ENCODE peak calls at places on chromosomes 13 and 19, in six cellular contexts. S, Q, R, O, K and L are unnamed samples.

GRCh38 chr19:38478273-38478971 is 44.9 kb downstream of the RYR1 start:
- DNase-seq in O (peak; percentile 26), R (no peak), S (no peak), Q (no peak), K (no peak), L (no peak)

GRCh38 chr13:64551755-64552154 is 2678.4 kb downstream of the PCDH9 start:
- DNase-seq in O (no peak), Q (no peak), R (no peak), S (no peak), K (peak; percentile 57), L (no peak)

GRCh38 chr19:40588926-40589569 is 12.1 kb upstream of the LTBP4 start:
- DNase-seq in Q (no peak), O (no peak), R (no peak), K (no peak), S (no peak), L (no peak)

GRCh38 chr13:60647547-60647946 is 250.5 kb downstream of the TDRD3 start:
- DNase-seq in O (no peak), S (no peak), K (no peak), R (no peak), Q (no peak), L (no peak)

GRCh38 chr13:23969672-23970071 is 72.4 kb upstream of the C1QTNF9B start:
- DNase-seq in O (no peak), R (no peak), Q (no peak), S (no peak), K (no peak), L (no peak)

GRCh38 chr13:74555291-74556001 is 421.2 kb upstream of the KLF12 start:
- DNase-seq in S (no peak), K (no peak), O (no peak), Q (no peak), R (no peak), L (no peak)

GRCh38 chr19:51010066-51010795 is 8.8 kb upstream of the KLK8 start:
- DNase-seq in O (no peak), S (no peak), Q (no peak), K (no peak), R (no peak), L (no peak)

GRCh38 chr19:9461938-9462337 is 26.6 kb upstream of the ZNF266 start:
- DNase-seq in K (no peak), S (no peak), R (no peak), Q (no peak), O (no peak), L (no peak)

GRCh38 chr13:47215741-47216140 is 318.9 kb upstream of the HTR2A start:
- DNase-seq in K (peak; percentile 68), Q (no peak), O (no peak), R (no peak), S (no peak), L (no peak)

GRCh38 chr19:38134538-38135149 is 89.4 kb downstream of the DPF1 start:
- DNase-seq in S (no peak), Q (no peak), K (no peak), O (peak; percentile 57), R (no peak), L (no peak)

GRCh38 chr13:27953671-27954405 is 15.3 kb downstream of the CDX2 start:
- DNase-seq in S (peak; percentile 87), R (peak; percentile 47), Q (peak; percentile 48), O (peak; percentile 86), K (peak; percentile 10), L (peak; percentile 81)

GRCh38 chr13:113489549-113490495 is 689 bp downstream of the DCUN1D2 start:
- DNase-seq in K (no peak), S (peak; percentile 59), O (peak; percentile 28), R (no peak), Q (no peak), L (no peak)

GRCh38 chr19:19578241-19578640 is 40.2 kb downstream of the CILP2 start:
- DNase-seq in K (no peak), O (no peak), R (no peak), Q (no peak), S (no peak), L (no peak)

GRCh38 chr13:100434010-100434763 is 154.4 kb downstream of the GGACT start:
- DNase-seq in K (no peak), R (no peak), O (no peak), Q (no peak), S (peak; percentile 67), L (no peak)

GRCh38 chr13:53112522-53112921 is 83.9 kb downstream of the OLFM4 start:
- DNase-seq in S (no peak), O (no peak), R (no peak), K (no peak), Q (no peak), L (no peak)

GRCh38 chr13:112877496-112877895 is 91.5 kb upstream of the MCF2L start:
- DNase-seq in Q (no peak), S (no peak), K (no peak), O (no peak), R (no peak), L (no peak)

GRCh38 chr19:46109876-46110275 is 14.6 kb downstream of the IGFL3 start:
- DNase-seq in O (no peak), R (no peak), S (no peak), K (no peak), Q (no peak), L (no peak)

GRCh38 chr19:3907626-3908265 is 25.1 kb upstream of the NMRK2 start:
- DNase-seq in S (no peak), Q (no peak), O (no peak), K (no peak), R (no peak), L (no peak)

GRCh38 chr13:26515721-26516120 is 41.8 kb upstream of the WASF3 start:
- DNase-seq in S (no peak), R (no peak), O (no peak), Q (no peak), K (no peak), L (no peak)

GRCh38 chr19:14048439-14049153 is 13.3 kb downstream of the PALM3 start:
- DNase-seq in S (peak; percentile 62), Q (peak; percentile 53), K (no peak), R (peak; percentile 81), O (peak; percentile 63), L (no peak)

GRCh38 chr19:35528218-35529038 is at the start of gene SBSN:
- DNase-seq in K (no peak), Q (no peak), O (no peak), S (no peak), R (no peak), L (no peak)

GRCh38 chr13:68759617-68760016 is 1348.0 kb upstream of the ATXN8OS start:
- DNase-seq in R (no peak), K (no peak), O (no peak), Q (no peak), S (no peak), L (no peak)

GRCh38 chr13:96637039-96637438 is 357.2 kb downstream of the OXGR1 start:
- DNase-seq in R (no peak), S (no peak), K (no peak), Q (no peak), O (no peak), L (no peak)

GRCh38 chr19:14167594-14168138 is 31.3 kb upstream of the ASF1B start:
- DNase-seq in S (no peak), K (no peak), R (peak; percentile 34), Q (no peak), O (no peak), L (no peak)

GRCh38 chr13:96946709-96947311 is 47.5 kb downstream of the OXGR1 start:
- DNase-seq in S (no peak), R (no peak), Q (no peak), K (no peak), O (no peak), L (no peak)

GRCh38 chr19:17846146-17846545 is 1.6 kb downstream of the JAK3 start:
- DNase-seq in K (no peak), Q (no peak), R (peak; percentile 38), S (no peak), O (no peak), L (no peak)

GRCh38 chr13:23600534-23600933 is 30.3 kb downstream of the TNFRSF19 start:
- DNase-seq in Q (no peak), O (no peak), R (no peak), K (no peak), S (no peak), L (no peak)

GRCh38 chr19:16386619-16387240 is 62.1 kb downstream of the KLF2 start:
- DNase-seq in R (peak; percentile 64), S (peak; percentile 49), K (peak; percentile 39), Q (peak; percentile 69), O (peak; percentile 48), L (no peak)

GRCh38 chr19:34490141-34490766 is 8.7 kb downstream of the WTIP start:
- DNase-seq in S (no peak), K (no peak), Q (no peak), R (no peak), O (no peak), L (no peak)

GRCh38 chr19:47679251-47679900 is 33.8 kb upstream of the EHD2 start:
- DNase-seq in R (no peak), S (no peak), Q (no peak), K (no peak), O (no peak), L (no peak)

GRCh38 chr13:98978280-98978679 is 416 bp upstream of the DOCK9 start:
- DNase-seq in K (peak; percentile 69), Q (no peak), R (no peak), O (no peak), S (no peak), L (no peak)

GRCh38 chr13:94305463-94305862 is 174.0 kb downstream of the DCT start:
- DNase-seq in R (no peak), S (no peak), Q (peak; percentile 39), K (no peak), O (no peak), L (no peak)

GRCh38 chr13:82506805-82507404 is 1375.4 kb downstream of the SLITRK1 start:
- DNase-seq in R (no peak), O (no peak), K (no peak), S (no peak), Q (no peak), L (no peak)